ENCODE peak calls at places on chromosome 5, in eight cellular contexts. M is non-pigmented ciliary epithelial cell, Z is ELF-1, P is AG04450, Q is nucleus accumbens, N is NCI-H1105, E is suprapubic skin, L is astrocyte of the spinal cord. O is an unnamed sample.

GRCh38 chr5:127236254-127236653 is 54.3 kb upstream of the MEGF10 start:
- DNase-seq in L (no peak), Q (no peak), E (no peak), M (no peak), P (no peak), Z (no peak), N (no peak), O (no peak)

GRCh38 chr5:122726990-122727616 is 47.8 kb upstream of the SNX2 start:
- DNase-seq in L (peak; percentile 76), M (peak; percentile 58), P (no peak), Z (no peak), N (no peak), E (no peak), Q (no peak), O (no peak)

GRCh38 chr5:9838906-9839305 is 208.8 kb upstream of the TAS2R1 start:
- DNase-seq in L (no peak), N (no peak), Z (no peak), Q (peak; percentile 18), M (no peak), E (no peak), P (no peak), O (no peak)

GRCh38 chr5:56278267-56278826 is 45.2 kb upstream of the ANKRD55 start:
- DNase-seq in P (peak; percentile 92), M (no peak), N (no peak), E (no peak), Q (no peak), Z (peak; percentile 84), L (peak; percentile 93), O (no peak)

GRCh38 chr5:150637245-150638052 is 3.0 kb upstream of the SYNPO start:
- DNase-seq in L (peak; percentile 94), Q (no peak), Z (peak; percentile 93), N (no peak), P (peak; percentile 75), E (no peak), M (peak; percentile 79), O (no peak)

GRCh38 chr5:79774171-79774854 is 84.7 kb downstream of the CMYA5 start:
- DNase-seq in E (no peak), M (no peak), L (peak; percentile 23), P (no peak), N (no peak), Q (peak; percentile 29), Z (peak; percentile 80), O (no peak)

GRCh38 chr5:166637295-166637694 is 1654.2 kb upstream of the WWC1 start:
- DNase-seq in L (no peak), E (no peak), N (no peak), Q (no peak), Z (no peak), M (no peak), P (no peak), O (no peak)

GRCh38 chr5:142906863-142907671 is 136.9 kb downstream of the ARHGAP26 start:
- DNase-seq in M (no peak), E (no peak), L (peak; percentile 52), Z (no peak), P (peak; percentile 83), Q (no peak), N (no peak), O (no peak)

GRCh38 chr5:68187268-68188055 is 28.1 kb upstream of the PIK3R1 start:
- DNase-seq in Z (peak; percentile 78), L (peak; percentile 73), P (no peak), Q (peak; percentile 88), E (no peak), M (no peak), N (no peak), O (no peak)

GRCh38 chr5:77418601-77419591 is 73.2 kb downstream of the WDR41 start:
- DNase-seq in P (no peak), Q (no peak), N (no peak), Z (no peak), L (peak; percentile 42), M (no peak), E (no peak), O (no peak)

GRCh38 chr5:8633259-8633658 is 764.3 kb downstream of the MTRR start:
- DNase-seq in M (no peak), N (no peak), E (no peak), Z (no peak), P (no peak), Q (no peak), L (no peak), O (no peak)

GRCh38 chr5:113188454-113188853 is 211.9 kb downstream of the DCP2 start:
- DNase-seq in Z (no peak), N (no peak), E (no peak), P (no peak), M (no peak), L (no peak), Q (no peak), O (no peak)

GRCh38 chr5:1669276-1670155 is 130.1 kb downstream of the MRPL36 start:
- DNase-seq in M (no peak), P (no peak), Q (no peak), L (no peak), N (no peak), E (no peak), Z (no peak), O (no peak)

GRCh38 chr5:72126796-72127195 is 19.5 kb downstream of the MAP1B start:
- DNase-seq in L (no peak), Z (no peak), E (no peak), M (no peak), Q (no peak), N (no peak), P (no peak), O (no peak)

GRCh38 chr5:1133510-1134255 is 21.8 kb upstream of the SLC12A7 start:
- DNase-seq in M (no peak), L (no peak), Z (no peak), Q (no peak), N (no peak), E (no peak), P (no peak), O (no peak)

GRCh38 chr5:36723921-36724320 is 117.5 kb downstream of the SLC1A3 start:
- DNase-seq in P (no peak), Q (no peak), M (no peak), N (no peak), L (no peak), E (no peak), Z (no peak), O (no peak)

GRCh38 chr5:6745706-6746217 is 32.5 kb downstream of the TENT4A start:
- DNase-seq in M (peak; percentile 27), Q (no peak), L (peak; percentile 64), Z (no peak), P (peak; percentile 21), N (peak; percentile 24), E (no peak), O (no peak)

GRCh38 chr5:15545082-15545481 is 45.1 kb downstream of the FBXL7 start:
- DNase-seq in Z (no peak), L (no peak), P (no peak), N (no peak), Q (no peak), E (no peak), M (no peak), O (no peak)

GRCh38 chr5:3954633-3955032 is 359.0 kb downstream of the IRX1 start:
- DNase-seq in Q (no peak), M (no peak), Z (no peak), N (no peak), E (no peak), P (no peak), L (no peak), O (no peak)

GRCh38 chr5:107671742-107672211 is 1.0 kb upstream of the EFNA5 start:
- DNase-seq in N (peak; percentile 18), Z (peak; percentile 81), P (no peak), M (no peak), L (peak; percentile 76), E (peak; percentile 77), Q (no peak), O (no peak)

GRCh38 chr5:14942212-14942611 is 70.6 kb upstream of the ANKH start:
- DNase-seq in L (no peak), Z (no peak), M (no peak), P (no peak), E (no peak), N (no peak), Q (no peak), O (no peak)

GRCh38 chr5:133336969-133337410 is 275.4 kb downstream of the FSTL4 start:
- DNase-seq in E (no peak), P (no peak), M (no peak), N (no peak), L (no peak), Z (no peak), Q (no peak), O (no peak)

GRCh38 chr5:59766394-59766793 is 127.1 kb downstream of the PDE4D start:
- DNase-seq in P (no peak), E (no peak), N (no peak), Q (no peak), Z (no peak), M (no peak), L (no peak), O (no peak)

GRCh38 chr5:25295067-25295466 is 650.3 kb upstream of the CDH10 start:
- DNase-seq in L (no peak), E (no peak), Q (no peak), P (no peak), N (no peak), Z (no peak), M (no peak), O (no peak)

GRCh38 chr5:95817430-95817829 is 5.1 kb downstream of the GLRX start:
- DNase-seq in Q (no peak), E (no peak), M (peak; percentile 87), Z (peak; percentile 64), N (no peak), P (no peak), L (peak; percentile 83), O (no peak)

O was measured in GDM1.